ENCODE peak calls at places on chromosomes 1 and 21, in nine cellular contexts. D, K, J, G, N, Z, X, I and M are unnamed samples.

GRCh38 chr1:109885589-109885988 is 25.1 kb upstream of the CSF1 start:
- DNase-seq in D (no peak), Z (no peak), K (no peak), G (no peak), N (no peak), J (no peak), X (no peak), I (no peak), M (no peak)

GRCh38 chr1:28354121-28354520 is 15.4 kb upstream of the PHACTR4 start:
- DNase-seq in I (no peak), K (no peak), X (no peak), J (no peak), N (no peak), G (no peak), D (no peak), Z (no peak), M (no peak)

GRCh38 chr1:15245593-15246325 is 1.3 kb upstream of the FHAD1 start:
- DNase-seq in K (no peak), Z (no peak), I (no peak), D (no peak), J (no peak), N (no peak), G (no peak), X (no peak), M (no peak)

GRCh38 chr21:31299291-31300147 is 44.5 kb downstream of the TIAM1 start:
- DNase-seq in N (no peak), G (no peak), Z (no peak), J (no peak), X (no peak), K (no peak), D (no peak), I (no peak), M (peak; percentile 51)

GRCh38 chr1:2385606-2386280 is 5.6 kb downstream of the MORN1 start:
- DNase-seq in K (no peak), X (no peak), J (no peak), N (no peak), I (no peak), G (no peak), Z (no peak), D (no peak), M (no peak)

GRCh38 chr1:151811181-151811580 is 6.0 kb upstream of the LINGO4 start:
- DNase-seq in Z (no peak), J (no peak), I (no peak), G (no peak), K (no peak), X (no peak), D (no peak), N (no peak), M (no peak)

GRCh38 chr1:70990460-70991253 is 57.0 kb downstream of the PTGER3 start:
- DNase-seq in I (no peak), X (no peak), N (peak; percentile 32), J (peak; percentile 1), D (no peak), K (no peak), G (no peak), Z (no peak), M (no peak)

GRCh38 chr1:26234644-26235384 is 814 bp downstream of the CEP85 start:
- DNase-seq in J (peak; percentile 10), I (peak; percentile 31), N (peak; percentile 23), D (peak; percentile 33), Z (no peak), G (peak; percentile 12), K (no peak), X (peak; percentile 31), M (no peak)

GRCh38 chr1:54409156-54410142 is 3.3 kb upstream of the SSBP3 start:
- DNase-seq in Z (no peak), X (no peak), N (no peak), D (peak; percentile 81), K (no peak), J (no peak), I (peak; percentile 56), G (no peak), M (peak; percentile 48)

GRCh38 chr1:236066054-236066453 is 1.2 kb upstream of the NID1 start:
- DNase-seq in K (no peak), J (no peak), X (no peak), D (no peak), G (no peak), Z (no peak), I (no peak), N (no peak), M (no peak)

GRCh38 chr1:43799656-43800629 is 92.6 kb downstream of the ST3GAL3 start:
- DNase-seq in J (no peak), X (peak; percentile 9), N (no peak), I (no peak), K (no peak), D (no peak), Z (no peak), G (no peak), M (no peak)